ENCODE peak calls at places on chromosomes 6 and 20, in nine cellular contexts. Y is stimulated activated CD4-positive, alpha-beta T cell treated with anti-CD3 and anti-CD28 coated beads, Interleukin-12 subunit alpha, Interleukin-12 subunit beta, amount 100 ng/mL, for 24 hours; B is H7; N is PC-3; U is GM20000; L is colonic mucosa; Z is progenitor cell of endocrine pancreas; K is AG08395; M is AG10803. J is an unnamed sample.

GRCh38 chr6:6885521-6886088 is 222.2 kb upstream of the RREB1 start:
- DNase-seq in M (no peak), Y (no peak), U (no peak), K (no peak), L (no peak), B (peak), N (no peak), Z (no peak), J (no peak)

GRCh38 chr20:45373353-45374100 is 4.6 kb downstream of the TP53TG5 start:
- DNase-seq in U (peak), Y (peak), N (peak), M (peak), B (peak), K (peak), L (peak), Z (peak), J (peak)

GRCh38 chr6:161917645-161918044 is 643.8 kb upstream of the AGPAT4 start:
- DNase-seq in M (no peak), N (peak), L (no peak), Z (no peak), U (no peak), B (no peak), K (no peak), Y (no peak), J (no peak)

GRCh38 chr6:422423-423061 is 31.0 kb downstream of the IRF4 start:
- DNase-seq in L (no peak), N (peak), M (peak), B (no peak), K (peak), Z (no peak), Y (peak), U (peak), J (peak)

GRCh38 chr6:10478187-10479040 is 42.7 kb upstream of the GCNT2 start:
- DNase-seq in N (peak), K (peak), L (no peak), Z (no peak), M (peak), B (peak), Y (no peak), U (peak), J (no peak)

GRCh38 chr20:36819662-36820061 is 46.1 kb upstream of the DSN1 start:
- DNase-seq in L (no peak), Z (no peak), K (no peak), N (no peak), U (no peak), M (no peak), B (peak), Y (no peak), J (peak)

GRCh38 chr20:22762576-22763256 is 178.3 kb upstream of the FOXA2 start:
- DNase-seq in N (no peak), M (no peak), K (no peak), Z (no peak), U (no peak), B (peak), L (no peak), Y (no peak), J (no peak)

GRCh38 chr20:47295921-47296426 is 60.5 kb downstream of the ZMYND8 start:
- DNase-seq in B (no peak), Z (no peak), K (no peak), L (no peak), M (no peak), U (no peak), Y (no peak), N (peak), J (no peak)

GRCh38 chr6:89379281-89379680 is 26.8 kb upstream of the UBE2J1 start:
- DNase-seq in B (no peak), U (no peak), Z (no peak), Y (no peak), K (no peak), L (no peak), M (no peak), N (no peak), J (no peak)

GRCh38 chr6:134814076-134814709 is 135.7 kb downstream of the ALDH8A1 start:
- DNase-seq in Z (no peak), U (no peak), N (peak), Y (no peak), M (no peak), L (no peak), B (no peak), K (no peak), J (no peak)

GRCh38 chr6:157909282-157909664 is 72.4 kb upstream of the SYNJ2 start:
- DNase-seq in U (peak), K (no peak), Z (no peak), N (no peak), L (no peak), B (no peak), M (no peak), Y (no peak), J (no peak)

GRCh38 chr20:17499041-17499440 is 32.1 kb downstream of the BFSP1 start:
- DNase-seq in M (peak), U (no peak), N (peak), L (no peak), Y (no peak), B (no peak), K (peak), Z (no peak), J (no peak)

GRCh38 chr20:33744181-33744580 is 12.4 kb downstream of the ZNF341 start:
- DNase-seq in U (no peak), Y (no peak), B (no peak), Z (no peak), L (no peak), N (no peak), K (no peak), M (no peak), J (no peak)

GRCh38 chr20:64212750-64213149 is 42.8 kb upstream of the PCMTD2 start:
- DNase-seq in Y (no peak), Z (no peak), U (no peak), K (peak), M (peak), L (no peak), B (no peak), N (no peak), J (no peak)

GRCh38 chr6:137033828-137034227 is 10.9 kb downstream of the IL20RA start:
- DNase-seq in L (no peak), M (peak), N (peak), K (no peak), U (peak), Y (peak), Z (no peak), B (no peak), J (no peak)

GRCh38 chr6:113564401-113565161 is 292.6 kb upstream of the MARCKS start:
- DNase-seq in Y (no peak), L (peak), K (peak), M (peak), Z (peak), B (peak), U (peak), N (no peak), J (no peak)

GRCh38 chr20:46651091-46651962 is at the start of gene SLC13A3:
- DNase-seq in U (no peak), L (no peak), K (no peak), Z (peak), N (no peak), Y (no peak), M (no peak), B (peak), J (no peak)

GRCh38 chr20:52105573-52106422 is 85.8 kb downstream of the ZFP64 start:
- DNase-seq in K (no peak), M (peak), N (peak), Z (peak), B (peak), Y (peak), L (no peak), U (peak), J (no peak)

GRCh38 chr6:27866370-27867050 is 45.7 kb downstream of the OR2B2 start:
- DNase-seq in Y (no peak), K (peak), U (peak), N (no peak), M (peak), L (peak), B (peak), Z (no peak), J (no peak)

GRCh38 chr6:117829594-117830319 is 77.3 kb upstream of the SLC35F1 start:
- DNase-seq in U (peak), K (peak), Y (no peak), L (no peak), B (peak), M (peak), Z (peak), N (peak), J (peak)

GRCh38 chr6:119602215-119603178 is 252.9 kb upstream of the MAN1A1 start:
- DNase-seq in M (peak), Z (no peak), K (peak), U (no peak), N (peak), B (no peak), Y (no peak), L (no peak), J (no peak)

GRCh38 chr6:11366183-11366933 is 133.9 kb upstream of the NEDD9 start:
- DNase-seq in U (peak), M (no peak), Z (no peak), B (no peak), N (no peak), L (no peak), Y (peak), K (no peak), J (no peak)

GRCh38 chr20:63747622-63748355 is 8.2 kb downstream of the SLC2A4RG start:
- DNase-seq in Y (no peak), K (no peak), N (no peak), L (no peak), Z (no peak), B (peak), M (no peak), U (peak), J (no peak)

GRCh38 chr6:124961784-124962611 is at the start of gene RNF217:
- DNase-seq in M (peak), N (peak), U (peak), Z (peak), Y (no peak), L (peak), K (peak), B (peak), J (no peak)

GRCh38 chr6:142523485-142523884 is 221.7 kb downstream of the ADGRG6 start:
- DNase-seq in Y (no peak), N (peak), Z (no peak), U (no peak), B (no peak), L (no peak), K (no peak), M (no peak), J (peak)

GRCh38 chr20:45343445-45343866 is 4.8 kb downstream of the SDC4 start:
- DNase-seq in N (peak), U (no peak), K (no peak), Y (no peak), B (no peak), M (no peak), L (peak), Z (peak), J (peak)

GRCh38 chr6:112883095-112883494 is 536.0 kb downstream of the RFPL4B start:
- DNase-seq in Y (no peak), B (no peak), L (no peak), Z (no peak), M (no peak), K (no peak), U (no peak), N (peak), J (no peak)

GRCh38 chr6:7991536-7991935 is 72.7 kb downstream of the BLOC1S5 start:
- DNase-seq in K (no peak), B (no peak), L (no peak), M (no peak), Z (no peak), N (no peak), U (no peak), Y (no peak), J (no peak)

GRCh38 chr20:40633123-40633850 is 55.7 kb downstream of the MAFB start:
- DNase-seq in L (no peak), M (no peak), U (no peak), K (no peak), Y (no peak), B (no peak), Z (no peak), N (no peak), J (no peak)